ENCODE peak calls at places on chromosomes 6 and 20, in seven cellular contexts. One of them, this sample, is unnamed.

GRCh38 chr6:87907521-87907920 is 140.1 kb upstream of the SPACA1 start:
- DNase-seq in K562: no peak
- DNase-seq in GM12878: peak; percentile 63
- DNase-seq in suprapubic skin: no peak
- DNase-seq in spleen: no peak
- DNase-seq in tibial nerve: no peak
- DNase-seq in body of pancreas: no peak
- DNase-seq in this sample: no peak

GRCh38 chr6:166515072-166515810 is 71.2 kb downstream of the RAMACL start:
- DNase-seq in K562: peak; percentile 12
- DNase-seq in GM12878: no peak
- DNase-seq in suprapubic skin: no peak
- DNase-seq in spleen: no peak
- DNase-seq in tibial nerve: no peak
- DNase-seq in body of pancreas: no peak
- DNase-seq in this sample: no peak

GRCh38 chr6:166274739-166275370 is 33.3 kb downstream of the PRR18 start:
- DNase-seq in K562: no peak
- DNase-seq in GM12878: no peak
- DNase-seq in suprapubic skin: no peak
- DNase-seq in spleen: peak; percentile 82
- DNase-seq in tibial nerve: no peak
- DNase-seq in body of pancreas: no peak
- DNase-seq in this sample: no peak

GRCh38 chr6:159701413-159701999 is 8.5 kb upstream of the SOD2 start:
- DNase-seq in K562: no peak
- DNase-seq in GM12878: no peak
- DNase-seq in suprapubic skin: no peak
- DNase-seq in spleen: no peak
- DNase-seq in tibial nerve: no peak
- DNase-seq in body of pancreas: no peak
- DNase-seq in this sample: no peak

GRCh38 chr6:40097590-40097989 is 163.3 kb upstream of the MOCS1 start:
- DNase-seq in K562: no peak
- DNase-seq in GM12878: no peak
- DNase-seq in suprapubic skin: no peak
- DNase-seq in spleen: no peak
- DNase-seq in tibial nerve: no peak
- DNase-seq in body of pancreas: no peak
- DNase-seq in this sample: no peak

GRCh38 chr6:148518371-148519156 is 175.9 kb downstream of the SASH1 start:
- DNase-seq in K562: no peak
- DNase-seq in GM12878: no peak
- DNase-seq in suprapubic skin: no peak
- DNase-seq in spleen: no peak
- DNase-seq in tibial nerve: peak; percentile 49
- DNase-seq in body of pancreas: no peak
- DNase-seq in this sample: no peak

GRCh38 chr6:105072799-105073199 is 107.0 kb downstream of the POPDC3 start:
- DNase-seq in K562: peak; percentile 26
- DNase-seq in GM12878: no peak
- DNase-seq in suprapubic skin: no peak
- DNase-seq in spleen: no peak
- DNase-seq in tibial nerve: no peak
- DNase-seq in body of pancreas: no peak
- DNase-seq in this sample: no peak

GRCh38 chr20:22623211-22623610 is 38.8 kb upstream of the FOXA2 start:
- DNase-seq in K562: no peak
- DNase-seq in GM12878: no peak
- DNase-seq in suprapubic skin: no peak
- DNase-seq in spleen: no peak
- DNase-seq in tibial nerve: no peak
- DNase-seq in body of pancreas: no peak
- DNase-seq in this sample: peak; percentile 54

GRCh38 chr6:158408552-158409130 is 96.4 kb downstream of the TULP4 start:
- DNase-seq in K562: peak; percentile 15
- DNase-seq in GM12878: no peak
- DNase-seq in suprapubic skin: no peak
- DNase-seq in spleen: no peak
- DNase-seq in tibial nerve: peak; percentile 56
- DNase-seq in body of pancreas: peak; percentile 17
- DNase-seq in this sample: no peak

GRCh38 chr20:38779247-38780097 is 26.0 kb upstream of the PPP1R16B start:
- DNase-seq in K562: no peak
- DNase-seq in GM12878: no peak
- DNase-seq in suprapubic skin: no peak
- DNase-seq in spleen: no peak
- DNase-seq in tibial nerve: no peak
- DNase-seq in body of pancreas: no peak
- DNase-seq in this sample: no peak

GRCh38 chr6:21664263-21665081 is 70.9 kb downstream of the SOX4 start:
- DNase-seq in K562: no peak
- DNase-seq in GM12878: no peak
- DNase-seq in suprapubic skin: no peak
- DNase-seq in spleen: peak; percentile 73
- DNase-seq in tibial nerve: no peak
- DNase-seq in body of pancreas: peak; percentile 14
- DNase-seq in this sample: no peak

GRCh38 chr20:25325073-25325472 is 65.6 kb downstream of the ABHD12 start:
- DNase-seq in K562: no peak
- DNase-seq in GM12878: no peak
- DNase-seq in suprapubic skin: no peak
- DNase-seq in spleen: no peak
- DNase-seq in tibial nerve: no peak
- DNase-seq in body of pancreas: no peak
- DNase-seq in this sample: no peak

GRCh38 chr20:14536738-14537137 is 199.3 kb upstream of the FLRT3 start:
- DNase-seq in K562: no peak
- DNase-seq in GM12878: no peak
- DNase-seq in suprapubic skin: no peak
- DNase-seq in spleen: no peak
- DNase-seq in tibial nerve: no peak
- DNase-seq in body of pancreas: no peak
- DNase-seq in this sample: no peak

GRCh38 chr6:105021399-105021798 is 64.5 kb downstream of the LIN28B start:
- DNase-seq in K562: no peak
- DNase-seq in GM12878: no peak
- DNase-seq in suprapubic skin: no peak
- DNase-seq in spleen: no peak
- DNase-seq in tibial nerve: no peak
- DNase-seq in body of pancreas: no peak
- DNase-seq in this sample: no peak

GRCh38 chr6:127520061-127520460 is 926 bp upstream of the MTCL3 start:
- DNase-seq in K562: no peak
- DNase-seq in GM12878: no peak
- DNase-seq in suprapubic skin: no peak
- DNase-seq in spleen: no peak
- DNase-seq in tibial nerve: no peak
- DNase-seq in body of pancreas: no peak
- DNase-seq in this sample: no peak

GRCh38 chr6:164252952-164253351 is 838.4 kb downstream of the QKI start:
- DNase-seq in K562: no peak
- DNase-seq in GM12878: no peak
- DNase-seq in suprapubic skin: no peak
- DNase-seq in spleen: no peak
- DNase-seq in tibial nerve: no peak
- DNase-seq in body of pancreas: no peak
- DNase-seq in this sample: no peak

GRCh38 chr20:58141496-58141895 is 87.0 kb downstream of the ANKRD60 start:
- DNase-seq in K562: no peak
- DNase-seq in GM12878: no peak
- DNase-seq in suprapubic skin: peak; percentile 49
- DNase-seq in spleen: no peak
- DNase-seq in tibial nerve: peak; percentile 13
- DNase-seq in body of pancreas: no peak
- DNase-seq in this sample: no peak

GRCh38 chr20:47181056-47181862 is 175.2 kb downstream of the ZMYND8 start:
- DNase-seq in K562: peak; percentile 82
- DNase-seq in GM12878: no peak
- DNase-seq in suprapubic skin: no peak
- DNase-seq in spleen: peak; percentile 53
- DNase-seq in tibial nerve: no peak
- DNase-seq in body of pancreas: no peak
- DNase-seq in this sample: peak; percentile 40

GRCh38 chr6:4803343-4803744 is 27.1 kb downstream of the CDYL start:
- DNase-seq in K562: peak; percentile 35
- DNase-seq in GM12878: no peak
- DNase-seq in suprapubic skin: no peak
- DNase-seq in spleen: no peak
- DNase-seq in tibial nerve: no peak
- DNase-seq in body of pancreas: no peak
- DNase-seq in this sample: no peak
- H3K9me3 ChIP-seq in K562: no peaks in the 10 kb centered on the region
- H3K9me3 ChIP-seq in GM12878: peaks cover 2% of the 10 kb centered on the region
- H3K9me3 ChIP-seq in suprapubic skin: peaks cover 6% of the 10 kb centered on the region
- H3K9me3 ChIP-seq in spleen: peaks cover 15% of the 10 kb centered on the region
- H3K9me3 ChIP-seq in tibial nerve: peaks cover 24% of the 10 kb centered on the region
- H3K9me3 ChIP-seq in body of pancreas: no peaks in the 10 kb centered on the region
- H3K9me3 ChIP-seq in this sample: peaks cover 13% of the 10 kb centered on the region

DNA sequence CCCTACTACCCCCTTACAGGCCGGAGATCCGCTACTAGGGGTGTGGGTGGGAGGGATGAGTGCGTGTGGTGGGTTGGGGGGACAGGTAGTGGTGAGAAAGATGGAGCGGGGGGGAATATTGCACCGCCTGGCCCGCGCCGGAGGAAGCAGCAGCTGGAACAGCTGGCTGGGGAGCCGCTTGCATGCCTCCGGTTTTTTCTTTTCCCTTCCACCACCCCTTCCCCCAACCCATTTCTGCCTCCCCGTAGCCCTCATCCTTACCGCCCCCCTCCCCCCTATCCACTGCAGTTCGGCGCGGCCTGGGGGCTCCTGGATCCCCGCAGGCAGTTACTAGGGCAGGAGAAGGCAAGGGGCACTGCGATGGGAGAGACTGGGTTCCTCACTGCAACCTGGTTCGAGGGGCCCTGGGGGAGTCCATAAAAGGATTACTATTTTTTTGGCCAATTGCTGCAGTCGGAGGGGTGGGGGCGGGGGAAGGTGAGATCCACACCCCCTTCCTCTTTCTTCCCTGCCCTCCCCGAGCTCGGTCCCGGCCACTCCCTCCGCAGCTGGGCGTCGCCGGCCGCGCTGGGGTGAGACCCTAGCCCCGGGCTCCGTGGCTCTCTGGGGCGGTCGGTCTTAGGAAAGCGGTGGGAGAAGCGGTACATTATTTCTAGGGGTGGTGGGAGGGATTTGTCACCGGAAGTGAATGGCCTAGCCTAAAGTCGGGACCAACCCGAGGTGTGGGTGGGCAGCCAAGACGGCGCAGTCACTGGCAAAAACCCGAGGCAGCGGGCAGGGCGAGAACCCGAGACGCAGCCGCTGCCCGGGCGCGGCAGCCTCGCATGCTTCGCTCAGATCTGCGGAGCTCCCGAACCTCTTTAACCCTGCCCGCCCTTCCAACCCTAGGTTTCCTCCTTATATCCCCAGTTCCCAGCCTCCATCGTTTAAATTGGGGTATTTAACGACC is 823 bp upstream of the TBCC start:
- DNase-seq in K562: peak; percentile 92
- DNase-seq in GM12878: peak; percentile 68
- DNase-seq in suprapubic skin: peak; percentile 88
- DNase-seq in spleen: peak; percentile 97
- DNase-seq in tibial nerve: peak; percentile 62
- DNase-seq in body of pancreas: peak; percentile 73
- DNase-seq in this sample: peak; percentile 72
- TF ChIP-seq POLR2A in K562: peak; percentile 91
- TF ChIP-seq POLR2A in GM12878: peak; percentile 90
- TF ChIP-seq POLR2A in suprapubic skin: peak; percentile 60
- TF ChIP-seq POLR2A in spleen: peak; percentile 79
- TF ChIP-seq POLR2A in tibial nerve: peak; percentile 58
- TF ChIP-seq POLR2A in body of pancreas: peak; percentile 85
- TF ChIP-seq POLR2A in this sample: no peak

GRCh38 chr20:472889-473292 is 10.6 kb upstream of the TBC1D20 start:
- DNase-seq in K562: no peak
- DNase-seq in GM12878: no peak
- DNase-seq in suprapubic skin: no peak
- DNase-seq in spleen: no peak
- DNase-seq in tibial nerve: no peak
- DNase-seq in body of pancreas: no peak
- DNase-seq in this sample: no peak

GRCh38 chr20:474581-474980 is 12.2 kb upstream of the TBC1D20 start:
- DNase-seq in K562: no peak
- DNase-seq in GM12878: no peak
- DNase-seq in suprapubic skin: no peak
- DNase-seq in spleen: no peak
- DNase-seq in tibial nerve: no peak
- DNase-seq in body of pancreas: no peak
- DNase-seq in this sample: no peak

GRCh38 chr20:475463-476357 is 13.4 kb upstream of the TBC1D20 start:
- DNase-seq in K562: no peak
- DNase-seq in GM12878: no peak
- DNase-seq in suprapubic skin: no peak
- DNase-seq in spleen: no peak
- DNase-seq in tibial nerve: no peak
- DNase-seq in body of pancreas: no peak
- DNase-seq in this sample: no peak

GRCh38 chr20:469746-470490 is 7.6 kb upstream of the TBC1D20 start:
- DNase-seq in K562: no peak
- DNase-seq in GM12878: no peak
- DNase-seq in suprapubic skin: no peak
- DNase-seq in spleen: no peak
- DNase-seq in tibial nerve: no peak
- DNase-seq in body of pancreas: no peak
- DNase-seq in this sample: no peak

DNA sequence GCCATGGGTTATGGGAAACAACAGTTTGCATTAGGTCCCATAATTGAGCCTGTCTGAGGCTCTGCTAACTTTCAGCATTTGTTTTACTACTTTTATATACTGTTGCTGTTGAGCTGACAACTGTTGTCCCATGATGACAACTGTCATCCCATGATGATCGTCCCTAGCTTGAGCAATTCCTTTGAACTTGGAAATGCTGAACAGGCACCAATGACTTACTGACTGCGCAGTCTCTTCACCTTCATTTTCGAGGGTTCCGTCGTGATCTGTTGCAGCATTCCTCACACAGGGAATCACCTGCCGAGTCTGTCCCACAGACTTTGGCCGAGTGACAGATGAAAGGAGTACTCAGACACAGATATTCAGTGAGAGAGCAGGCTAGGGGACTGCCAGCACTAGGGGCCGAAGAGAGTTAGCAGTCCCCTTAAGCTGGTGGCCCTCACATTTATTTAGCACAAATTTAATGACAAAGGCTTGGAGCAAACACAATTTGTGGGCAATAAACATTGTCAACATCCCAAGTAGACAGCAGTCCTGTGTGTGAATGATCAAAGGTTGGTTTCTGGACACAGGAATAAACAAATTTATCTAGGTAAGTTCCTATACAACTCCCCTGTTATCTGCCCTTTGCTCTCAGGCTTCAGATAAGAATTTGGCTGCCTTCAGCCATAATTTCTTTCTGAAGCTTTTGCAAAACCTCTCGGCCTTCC is 10.0 kb upstream of the TBC1D20 start:
- DNase-seq in K562: no peak
- DNase-seq in GM12878: no peak
- DNase-seq in suprapubic skin: no peak
- DNase-seq in spleen: no peak
- DNase-seq in tibial nerve: no peak
- DNase-seq in body of pancreas: no peak
- DNase-seq in this sample: no peak
- H3K9me3 ChIP-seq in K562: peaks cover 4% of the 10 kb centered on the region
- H3K9me3 ChIP-seq in GM12878: peaks cover 4% of the 10 kb centered on the region
- H3K9me3 ChIP-seq in suprapubic skin: no peaks in the 10 kb centered on the region
- H3K9me3 ChIP-seq in spleen: peaks cover 15% of the 10 kb centered on the region
- H3K9me3 ChIP-seq in tibial nerve: no peaks in the 10 kb centered on the region
- H3K9me3 ChIP-seq in body of pancreas: no peaks in the 10 kb centered on the region
- H3K9me3 ChIP-seq in this sample: no peaks in the 10 kb centered on the region

GRCh38 chr6:26249709-26249958 is 115.4 kb upstream of the BTN3A2 start:
- DNase-seq in K562: no peak
- DNase-seq in GM12878: peak; percentile 58
- DNase-seq in suprapubic skin: no peak
- DNase-seq in spleen: peak; percentile 79
- DNase-seq in tibial nerve: no peak
- DNase-seq in body of pancreas: no peak
- DNase-seq in this sample: no peak
- TF ChIP-seq POLR2A in K562: no peak
- TF ChIP-seq POLR2A in GM12878: no peak
- TF ChIP-seq POLR2A in suprapubic skin: no peak
- TF ChIP-seq POLR2A in spleen: no peak
- TF ChIP-seq POLR2A in tibial nerve: no peak
- TF ChIP-seq POLR2A in body of pancreas: no peak
- TF ChIP-seq POLR2A in this sample: no peak

This sample was measured in stomach.